ENCODE peak calls at places on chromosomes 12 and 14, in ten cellular contexts. W is A549, M is HCT116, X is K562, C is HepG2, A is gastrocnemius medialis, I is heart left ventricle, T is body of pancreas, S is IMR-90, N is upper lobe of left lung. L is an unnamed sample.

GRCh38 chr12:31507966-31508365 is 83.0 kb downstream of the DENND5B start:
- ATAC-seq in T (no peak), I (no peak), N (no peak), C (no peak), S (peak), M (no peak), W (peak), X (no peak), A (no peak), L (no peak)

GRCh38 chr14:22296722-22297121 is 292.3 kb downstream of the DAD1 start:
- ATAC-seq in T (peak), I (no peak), N (no peak), A (no peak), X (no peak), C (peak), M (no peak), W (no peak), S (peak), L (no peak)

GRCh38 chr12:94795053-94795452 is 144.7 kb upstream of the TMCC3 start:
- ATAC-seq in T (no peak), I (no peak), S (no peak), A (no peak), X (no peak), C (no peak), N (no peak), M (peak), W (no peak), L (no peak)

GRCh38 chr14:45104571-45104970 is 20.7 kb downstream of the PRPF39 start:
- ATAC-seq in N (no peak), X (no peak), T (no peak), C (no peak), I (no peak), S (no peak), W (no peak), M (no peak), A (no peak), L (no peak)

GRCh38 chr12:94254270-94254669 is 105.9 kb downstream of the PLXNC1 start:
- ATAC-seq in N (no peak), X (no peak), M (no peak), I (peak), S (no peak), T (no peak), A (peak), C (no peak), W (no peak), L (no peak)

GRCh38 chr12:121812921-121813896 is 9.4 kb downstream of the SETD1B start:
- ATAC-seq in N (no peak), T (no peak), M (no peak), I (peak), C (peak), W (no peak), X (no peak), S (no peak), A (no peak), L (no peak)

GRCh38 chr12:46387697-46388096 is 15.1 kb upstream of the SLC38A2 start:
- ATAC-seq in I (no peak), W (no peak), A (no peak), M (no peak), T (no peak), X (no peak), S (no peak), N (no peak), C (no peak), L (no peak)

GRCh38 chr12:94754653-94755052 is 104.3 kb upstream of the TMCC3 start:
- ATAC-seq in C (no peak), S (no peak), I (no peak), M (no peak), T (no peak), A (no peak), X (no peak), N (no peak), W (no peak), L (no peak)

GRCh38 chr12:67754933-67755697 is 106.6 kb downstream of the DYRK2 start:
- ATAC-seq in W (no peak), X (no peak), S (no peak), C (no peak), I (peak), N (peak), T (peak), A (no peak), M (no peak), L (peak)

GRCh38 chr12:121239704-121240420 is 29.9 kb downstream of the P2RX4 start:
- ATAC-seq in S (peak), N (no peak), W (no peak), T (no peak), C (no peak), A (no peak), X (no peak), I (no peak), M (no peak), L (no peak)

GRCh38 chr12:114335607-114336006 is 70.3 kb downstream of the TBX5 start:
- ATAC-seq in N (peak), X (no peak), C (no peak), I (peak), A (no peak), S (no peak), T (no peak), M (no peak), W (no peak), L (no peak)

GRCh38 chr14:61560323-61560722 is 135.0 kb upstream of the HIF1A start:
- ATAC-seq in I (no peak), A (peak), W (no peak), N (no peak), C (peak), S (no peak), X (peak), T (no peak), M (no peak), L (no peak)

GRCh38 chr14:101313268-101313667 is 248.0 kb upstream of the DIO3 start:
- ATAC-seq in A (no peak), X (peak), C (peak), M (peak), I (no peak), S (no peak), N (peak), T (no peak), W (peak), L (no peak)

GRCh38 chr12:64808110-64808509 is 16.3 kb upstream of the TBC1D30 start:
- ATAC-seq in S (no peak), M (no peak), T (no peak), N (no peak), W (no peak), C (no peak), A (no peak), I (no peak), X (no peak), L (no peak)

GRCh38 chr14:102517412-102518062 is 8.0 kb upstream of the ANKRD9 start:
- ATAC-seq in M (no peak), I (no peak), W (peak), S (peak), X (peak), C (peak), N (peak), T (peak), A (no peak), L (peak)

GRCh38 chr12:62268956-62269355 is 8.8 kb downstream of the USP15 start:
- ATAC-seq in A (no peak), W (no peak), C (no peak), N (no peak), M (no peak), T (no peak), S (peak), I (no peak), X (peak), L (no peak)

GRCh38 chr14:30389134-30389900 is 169.6 kb upstream of the G2E3 start:
- ATAC-seq in X (no peak), T (peak), A (no peak), I (peak), S (no peak), N (no peak), W (peak), C (peak), M (no peak), L (no peak)

GRCh38 chr14:49992448-49992847 is 99.6 kb downstream of the ARF6 start:
- ATAC-seq in C (no peak), I (no peak), M (no peak), S (no peak), W (no peak), A (no peak), T (no peak), N (no peak), X (no peak), L (no peak)

GRCh38 chr14:96151242-96151641 is 53.4 kb upstream of the BDKRB2 start:
- ATAC-seq in I (no peak), A (no peak), S (no peak), W (no peak), C (no peak), T (no peak), X (no peak), M (no peak), N (no peak), L (no peak)

GRCh38 chr12:88496429-88497190 is 83.7 kb downstream of the KITLG start:
- ATAC-seq in S (no peak), C (no peak), I (no peak), W (no peak), M (no peak), T (no peak), A (no peak), X (no peak), N (no peak), L (no peak)

GRCh38 chr14:23361320-23361719 is 3.7 kb downstream of the EFS start:
- ATAC-seq in M (no peak), X (no peak), N (no peak), W (peak), T (no peak), C (no peak), I (no peak), A (no peak), S (no peak), L (peak)

GRCh38 chr14:94753067-94753466 is 16.8 kb downstream of the GSC start:
- ATAC-seq in I (peak), X (no peak), T (no peak), C (no peak), S (no peak), M (no peak), N (no peak), A (peak), W (no peak), L (no peak)

GRCh38 chr12:30794591-30795409 is 40.0 kb upstream of the CAPRIN2 start:
- ATAC-seq in M (peak), I (peak), S (peak), A (no peak), X (peak), C (peak), W (peak), N (no peak), T (no peak), L (peak)

GRCh38 chr12:123971770-123972447 is 722 bp downstream of the CCDC92 start:
- ATAC-seq in A (peak), N (peak), W (peak), T (no peak), I (peak), X (peak), M (peak), S (no peak), C (peak), L (no peak)

GRCh38 chr12:125191361-125192087 is 126.3 kb downstream of the AACS start:
- ATAC-seq in W (no peak), I (no peak), M (no peak), X (no peak), A (no peak), T (no peak), N (no peak), S (no peak), C (no peak), L (no peak)

GRCh38 chr12:109777544-109777943 is 55.7 kb downstream of the TRPV4 start:
- ATAC-seq in T (no peak), M (peak), N (no peak), S (peak), W (no peak), C (peak), X (peak), I (no peak), A (no peak), L (no peak)

GRCh38 chr14:49863483-49864262 is 11.1 kb upstream of the NEMF start:
- ATAC-seq in X (peak), T (no peak), I (no peak), S (no peak), N (no peak), W (no peak), A (no peak), C (no peak), M (no peak), L (no peak)

GRCh38 chr12:10196210-10196609 is 16.5 kb upstream of the GABARAPL1 start:
- ATAC-seq in N (no peak), T (no peak), C (no peak), W (no peak), A (no peak), X (no peak), I (no peak), S (no peak), M (no peak), L (no peak)

GRCh38 chr12:11862794-11863193 is 207.9 kb upstream of the BCL2L14 start:
- ATAC-seq in W (no peak), A (peak), N (no peak), I (peak), M (no peak), C (peak), T (peak), X (no peak), S (peak), L (peak)

GRCh38 chr12:4434721-4435425 is 10.7 kb downstream of the FGF6 start:
- ATAC-seq in C (no peak), T (no peak), A (no peak), S (no peak), N (no peak), M (no peak), W (no peak), X (no peak), I (no peak), L (no peak)

GRCh38 chr12:109759595-109759994 is 46.0 kb downstream of the FAM222A start:
- ATAC-seq in I (peak), N (no peak), M (no peak), T (no peak), W (no peak), C (no peak), X (no peak), S (no peak), A (no peak), L (no peak)

GRCh38 chr14:35122696-35123387 is 490 bp downstream of the PRORP start:
- ATAC-seq in I (peak), T (peak), S (peak), C (peak), A (peak), M (peak), X (peak), N (peak), W (peak), L (peak)

GRCh38 chr14:72925815-72926291 is 411 bp upstream of the DCAF4 start:
- ATAC-seq in S (peak), A (peak), N (peak), X (peak), M (peak), T (peak), I (peak), W (peak), C (peak), L (peak)

GRCh38 chr12:58166643-58167042 is 225.3 kb downstream of the ATP23 start:
- ATAC-seq in N (no peak), W (no peak), I (no peak), A (no peak), X (no peak), C (no peak), S (no peak), M (no peak), T (no peak), L (no peak)

GRCh38 chr12:58172433-58173073 is 231.2 kb downstream of the ATP23 start:
- ATAC-seq in X (peak), M (no peak), I (no peak), T (no peak), S (no peak), N (no peak), C (no peak), A (no peak), W (no peak), L (no peak)

GRCh38 chr12:58167622-58168021 is 226.3 kb downstream of the ATP23 start:
- ATAC-seq in T (no peak), S (no peak), C (no peak), X (no peak), M (no peak), A (no peak), W (no peak), N (no peak), I (no peak), L (no peak)

GRCh38 chr12:58171914-58172313 is 230.5 kb downstream of the ATP23 start:
- ATAC-seq in C (no peak), M (no peak), W (no peak), I (no peak), A (no peak), N (no peak), X (no peak), T (no peak), S (peak), L (no peak)

DNA sequence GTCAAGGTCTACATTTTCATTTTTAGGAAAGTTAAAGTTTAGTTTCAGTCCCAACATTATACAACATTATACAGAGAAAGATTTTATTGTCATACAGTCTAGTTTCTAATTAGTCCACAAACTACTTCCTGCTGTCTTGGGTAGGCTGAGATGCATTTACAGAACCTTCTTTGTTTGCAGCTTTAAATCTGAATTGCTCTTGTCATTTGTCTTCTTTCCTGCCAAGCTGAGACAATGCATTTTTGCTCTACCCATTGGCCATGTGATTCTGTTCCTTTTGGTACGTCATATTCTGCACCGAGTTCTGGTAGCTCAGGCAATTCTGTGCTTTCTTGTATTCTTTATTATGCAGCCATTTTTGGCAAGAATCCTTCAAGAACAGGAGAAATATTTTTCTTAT is 228.5 kb downstream of the ATP23 start:
- ATAC-seq in M (no peak), X (no peak), I (no peak), T (no peak), S (no peak), C (no peak), W (no peak), A (no peak), N (no peak), L (no peak)
- H3K27ac ChIP-seq in M (no peak), X (no peak), I (no peak), T (no peak), S (no peak), C (no peak), W (no peak), A (no peak), N (no peak), L (no peak)

DNA sequence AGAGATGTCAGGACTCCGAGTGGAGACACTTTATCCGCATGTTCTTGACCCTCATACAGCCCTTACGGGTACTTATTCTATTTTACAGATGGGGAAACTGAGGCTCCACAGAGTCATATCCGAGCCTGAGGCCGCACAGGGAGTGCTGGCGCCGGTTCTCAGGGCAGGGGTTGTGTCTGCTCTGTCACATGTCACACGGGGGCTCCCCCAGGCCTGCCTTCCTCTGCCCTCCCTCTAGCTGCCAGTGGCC is 988 bp upstream of the INF2 start:
- ATAC-seq in S (no peak), N (no peak), X (no peak), I (no peak), A (no peak), W (no peak), M (no peak), C (no peak), T (no peak), L (no peak)
- TF ChIP-seq POLR2A in S (no peak), N (no peak), X (no peak), I (no peak), A (no peak), W (no peak), M (no peak), C (no peak), T (no peak), L (no peak)

DNA sequence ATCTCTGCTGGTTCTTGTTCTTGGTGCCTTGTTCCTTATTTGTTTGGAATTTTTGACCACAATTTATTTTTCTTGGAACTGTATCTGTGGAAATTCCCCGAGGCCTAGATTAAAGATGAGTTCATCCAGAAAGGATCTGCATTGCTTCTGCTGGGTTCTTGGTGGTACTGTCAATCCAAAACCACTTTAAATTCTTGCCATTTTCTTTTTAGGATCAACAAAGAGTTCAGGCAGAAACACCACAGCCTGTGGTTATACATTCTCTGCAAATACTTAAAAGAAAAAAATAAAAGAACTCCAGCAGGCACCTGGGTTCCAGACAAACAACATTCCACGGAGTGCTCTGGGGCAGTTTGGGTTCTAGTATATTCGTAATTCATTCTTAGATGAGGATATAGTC is 6.0 kb upstream of the VAMP1 start:
- ATAC-seq in N (no peak), A (no peak), I (no peak), C (no peak), X (no peak), S (peak), W (no peak), M (no peak), T (no peak), L (no peak)
- H3K27ac ChIP-seq in N (no peak), A (no peak), I (no peak), C (no peak), X (no peak), S (no peak), W (no peak), M (no peak), T (no peak), L (no peak)

GRCh38 chr14:100306256-100306505 is at the start of gene SLC25A29:
- ATAC-seq in N (no peak), W (no peak), X (no peak), M (no peak), I (no peak), A (no peak), C (no peak), T (no peak), S (no peak), L (no peak)
- TF ChIP-seq POLR2A in N (peak), W (no peak), X (no peak), M (peak), I (peak), A (peak), C (no peak), T (peak), S (peak), L (peak)

DNA sequence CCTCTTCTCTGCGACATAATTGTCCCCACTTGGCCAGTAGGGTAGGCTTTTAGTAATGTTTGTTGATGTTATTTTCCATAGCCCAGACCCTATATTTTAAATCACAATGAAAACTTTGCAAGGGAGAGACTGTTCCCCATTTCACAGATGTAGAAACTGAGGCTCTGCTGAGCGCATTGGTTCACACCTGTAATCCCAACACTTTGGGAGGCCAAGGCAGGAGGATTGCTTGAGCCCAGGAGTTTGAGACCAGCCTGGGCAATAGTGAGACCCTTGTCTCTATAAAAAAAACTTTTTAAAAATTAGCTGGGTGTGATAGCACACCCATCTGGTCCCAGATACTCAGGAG is 114.8 kb downstream of the DIP2B start:
- ATAC-seq in T (no peak), M (no peak), N (no peak), C (no peak), S (no peak), W (no peak), I (no peak), A (no peak), X (no peak), L (no peak)
- H3K27ac ChIP-seq in T (peak), M (peak), N (no peak), C (no peak), S (peak), W (peak), I (no peak), A (no peak), X (no peak), L (no peak)

L was measured in gastroesophageal sphincter.